ENCODE peak calls at places on chromosomes 16 and 17, in seven cellular contexts. C is right cardiac atrium; E is body of pancreas; B is upper lobe of right lung; I is colonic mucosa; A is left ventricle myocardium inferior; K is CD4-positive, alpha-beta memory T cell. F is an unnamed sample.

GRCh38 chr16:83898463-83899271 is at the start of gene MLYCD:
- DNase-seq in C (peak; percentile 88), E (peak; percentile 97), B (peak; percentile 95), I (peak; percentile 87), A (peak; percentile 89), K (peak; percentile 67), F (peak; percentile 80)

GRCh38 chr17:3710951-3711383 is 12.7 kb upstream of the HASPIN start:
- DNase-seq in C (no peak), E (no peak), B (no peak), I (no peak), A (no peak), K (peak; percentile 86), F (no peak)

GRCh38 chr16:88753191-88753590 is 31.8 kb downstream of the PIEZO1 start:
- DNase-seq in C (no peak), E (no peak), B (no peak), I (no peak), A (no peak), K (no peak), F (no peak)

GRCh38 chr16:15880434-15880833 is 8.0 kb downstream of the CEP20 start:
- DNase-seq in C (no peak), E (no peak), B (no peak), I (no peak), A (no peak), K (no peak), F (no peak)

GRCh38 chr17:39739885-39740356 is 2.2 kb downstream of the GRB7 start:
- DNase-seq in C (no peak), E (no peak), B (no peak), I (no peak), A (no peak), K (no peak), F (no peak)

GRCh38 chr17:78226752-78227454 is 4.5 kb upstream of the TMEM235 start:
- DNase-seq in C (no peak), E (no peak), B (no peak), I (peak; percentile 38), A (no peak), K (no peak), F (no peak)

GRCh38 chr17:37344519-37344918 is 31.3 kb upstream of the C17orf78 start:
- DNase-seq in C (no peak), E (no peak), B (no peak), I (no peak), A (no peak), K (no peak), F (no peak)

GRCh38 chr17:55702150-55702549 is 20.5 kb downstream of the TMEM100 start:
- DNase-seq in C (no peak), E (no peak), B (no peak), I (no peak), A (no peak), K (no peak), F (no peak)

GRCh38 chr17:50425682-50426471 is at the start of gene ACSF2:
- DNase-seq in C (peak; percentile 76), E (peak; percentile 73), B (peak; percentile 90), I (peak; percentile 92), A (peak; percentile 76), K (peak; percentile 51), F (peak; percentile 69)

GRCh38 chr17:40915721-40916256 is 21.7 kb downstream of the KRT23 start:
- DNase-seq in C (no peak), E (no peak), B (no peak), I (no peak), A (no peak), K (no peak), F (no peak)

GRCh38 chr17:19412510-19412909 is 1.5 kb downstream of the RNF112 start:
- DNase-seq in C (no peak), E (no peak), B (no peak), I (no peak), A (no peak), K (no peak), F (no peak)

GRCh38 chr17:76480676-76481075 is 13.3 kb downstream of the AANAT start:
- DNase-seq in C (no peak), E (no peak), B (no peak), I (no peak), A (no peak), K (no peak), F (peak; percentile 92)

GRCh38 chr16:68711421-68712139 is 25.5 kb upstream of the CDH1 start:
- DNase-seq in C (no peak), E (no peak), B (no peak), I (no peak), A (peak; percentile 21), K (no peak), F (no peak)

GRCh38 chr16:25109643-25110042 is 1.9 kb upstream of the LCMT1 start:
- DNase-seq in C (peak; percentile 46), E (peak; percentile 40), B (no peak), I (peak; percentile 84), A (no peak), K (no peak), F (peak; percentile 57)

GRCh38 chr16:50451951-50452508 is 83.2 kb upstream of the BRD7 start:
- DNase-seq in C (no peak), E (no peak), B (no peak), I (no peak), A (no peak), K (no peak), F (no peak)

GRCh38 chr16:16092925-16093624 is 130.2 kb downstream of the ABCC6 start:
- DNase-seq in C (no peak), E (peak; percentile 80), B (no peak), I (no peak), A (no peak), K (no peak), F (no peak)

GRCh38 chr17:79473111-79473835 is 137.6 kb downstream of the RBFOX3 start:
- DNase-seq in C (no peak), E (no peak), B (no peak), I (no peak), A (no peak), K (no peak), F (no peak)

GRCh38 chr17:35432176-35433074 is at the start of gene SLFN12:
- DNase-seq in C (peak; percentile 65), E (peak; percentile 53), B (no peak), I (peak; percentile 68), A (peak; percentile 45), K (peak; percentile 71), F (peak; percentile 94)

GRCh38 chr16:67248401-67249177 is at the start of gene SLC9A5:
- DNase-seq in C (peak; percentile 59), E (no peak), B (peak; percentile 74), I (no peak), A (peak; percentile 32), K (no peak), F (peak; percentile 51)

GRCh38 chr17:79810138-79811027 is 13.5 kb upstream of the CBX8 start:
- DNase-seq in C (peak; percentile 77), E (peak; percentile 72), B (no peak), I (peak; percentile 86), A (peak; percentile 71), K (peak; percentile 68), F (peak; percentile 93)

GRCh38 chr17:57946798-57947358 is 8.3 kb downstream of the CUEDC1 start:
- DNase-seq in C (no peak), E (peak; percentile 68), B (peak; percentile 77), I (peak; percentile 72), A (no peak), K (peak; percentile 21), F (peak; percentile 84)

GRCh38 chr17:13518271-13519000 is 83.3 kb downstream of the HS3ST3A1 start:
- DNase-seq in C (no peak), E (no peak), B (no peak), I (no peak), A (no peak), K (no peak), F (peak; percentile 75)

GRCh38 chr16:10708969-10709368 is 14.2 kb upstream of the TEKT5 start:
- DNase-seq in C (no peak), E (no peak), B (no peak), I (no peak), A (no peak), K (no peak), F (no peak)
- H3K9me3 ChIP-seq in C (no peaks in the 10 kb centered on the region), E (no peaks in the 10 kb centered on the region), B (no peaks in the 10 kb centered on the region), I (no peaks in the 10 kb centered on the region), A (no peaks in the 10 kb centered on the region), K (no peaks in the 10 kb centered on the region), F (no peaks in the 10 kb centered on the region)

DNA sequence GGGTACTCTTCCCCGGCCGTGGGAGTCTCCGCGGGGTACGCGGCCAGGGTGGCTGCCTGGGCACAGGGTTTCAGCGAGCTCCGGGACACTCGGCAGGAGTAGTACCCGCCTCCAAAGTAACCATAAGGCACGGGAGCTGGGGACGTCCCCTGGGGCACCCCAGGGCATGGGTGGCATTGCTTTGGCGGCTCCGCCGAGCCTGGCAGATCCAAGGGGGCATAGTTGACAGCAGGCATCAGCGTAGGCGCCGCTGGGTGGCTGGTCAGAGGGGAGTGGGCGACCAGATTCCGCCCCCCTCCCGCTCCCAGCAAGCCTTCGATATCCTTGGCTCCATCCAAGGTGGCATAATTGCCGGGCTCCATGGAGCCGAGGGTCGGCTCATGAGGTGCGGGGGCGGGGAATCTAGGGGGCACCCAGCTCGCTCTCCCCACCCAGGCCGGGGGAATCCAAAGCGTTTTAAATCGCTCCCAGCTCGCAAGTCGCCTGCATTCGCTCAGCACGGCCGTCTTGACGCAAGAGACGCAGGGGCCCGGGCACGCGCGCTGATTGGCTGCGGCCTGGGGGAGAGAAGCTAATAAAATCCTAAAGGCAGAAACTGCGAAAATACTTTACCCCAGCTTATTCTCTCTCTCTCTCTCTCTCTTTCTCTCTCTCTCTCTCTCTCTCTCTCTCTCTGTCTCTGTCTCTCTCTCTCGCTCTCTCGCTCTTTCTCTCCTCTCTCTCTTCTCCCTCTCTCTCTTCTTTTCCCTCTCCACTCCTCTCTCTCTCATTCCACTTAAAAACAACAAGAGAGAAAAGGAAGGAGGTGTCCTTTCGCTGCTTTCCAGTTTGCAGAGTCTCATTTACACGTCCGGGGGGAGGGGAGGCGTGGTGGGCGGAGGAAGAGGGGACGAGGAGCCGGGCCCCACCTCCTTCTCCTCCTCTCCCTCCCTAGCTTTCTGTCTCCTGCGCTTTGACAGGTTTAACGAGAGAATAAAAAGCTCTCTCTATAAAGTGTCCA is at the start of gene HOXB13:
- DNase-seq in C (peak; percentile 55), E (no peak), B (no peak), I (peak; percentile 95), A (peak; percentile 32), K (no peak), F (peak; percentile 91)
- H3K4me3 ChIP-seq in C (peak within 1 kb of the TSS; percentile 18), E (no peak within 1 kb of the TSS), B (no peak within 1 kb of the TSS), I (peak within 1 kb of the TSS; percentile 45), A (peak within 1 kb of the TSS; percentile 46), K (peak within 1 kb of the TSS; percentile 22), F (peak within 1 kb of the TSS; percentile 62)

GRCh38 chr17:4947010-4947410 is 1.3 kb downstream of the PFN1 start:
- DNase-seq in C (no peak), E (no peak), B (no peak), I (no peak), A (no peak), K (no peak), F (no peak)
- H3K4me1 ChIP-seq in C (peaks cover 5% of the 10 kb centered on the region), E (peaks cover 34% of the 10 kb centered on the region), B (peaks cover 58% of the 10 kb centered on the region), I (peaks cover 12% of the 10 kb centered on the region), A (peaks cover 84% of the 10 kb centered on the region), K (peaks cover 62% of the 10 kb centered on the region), F (peaks cover 12% of the 10 kb centered on the region)

GRCh38 chr16:71448274-71448866 is 6.5 kb upstream of the TLE7 start:
- DNase-seq in C (no peak), E (no peak), B (no peak), I (no peak), A (no peak), K (no peak), F (no peak)
- H3K9me3 ChIP-seq in C (peaks cover 20% of the 10 kb centered on the region), E (peaks cover 71% of the 10 kb centered on the region), B (peaks cover 66% of the 10 kb centered on the region), I (peaks cover 22% of the 10 kb centered on the region), A (peaks cover 100% of the 10 kb centered on the region), K (peaks cover 46% of the 10 kb centered on the region), F (peaks cover 7% of the 10 kb centered on the region)

DNA sequence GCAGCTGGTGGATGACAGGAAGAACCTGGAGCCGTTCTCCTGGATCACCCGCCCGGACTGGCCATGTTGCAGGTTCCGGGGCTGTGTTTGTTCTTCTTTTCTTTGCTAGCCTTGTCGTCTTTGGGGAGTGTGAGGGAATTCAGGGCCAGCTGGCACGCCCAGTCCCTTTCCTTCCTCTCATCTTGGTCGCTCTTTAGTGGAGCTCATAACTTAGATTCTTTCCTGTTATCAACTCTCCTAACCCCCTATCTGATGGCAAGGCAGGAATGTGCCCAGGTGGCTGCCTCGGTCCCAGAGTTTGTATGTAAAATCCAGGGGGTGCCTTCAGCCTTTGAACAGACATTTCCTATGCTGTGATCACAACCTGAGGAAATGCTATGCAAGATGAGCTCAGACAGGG is 28.8 kb upstream of the IRF8 start:
- DNase-seq in C (peak; percentile 21), E (no peak), B (no peak), I (peak; percentile 21), A (no peak), K (no peak), F (no peak)
- H3K4me3 ChIP-seq in C (no peak overlapping the region), E (no peak overlapping the region), B (no peak overlapping the region), I (no peak overlapping the region), A (no peak overlapping the region), K (no peak overlapping the region), F (no peak overlapping the region)